ENCODE peak calls at places on chromosomes 3 and 15, in nine cellular contexts. Z is stimulated activated naive B cell treated with anti-CD40 and anti-IgM and Interleukin-4, amounts not matched to agents 10 μg/mL and 1 μg/mL and 100 μg/mL, for 72 hours; S is T-helper 2 cell; A is gastrocnemius medialis; V is neural progenitor cell; T is cardiac fibroblast; C is NCI-H345; F is cerebellar cortex; J is hypothalamus. L is an unnamed sample.

GRCh38 chr3:60610441-60611112 is 640.7 kb downstream of the FHIT start:
- DNase-seq in Z (no peak), S (no peak), A (peak), V (no peak), T (peak), C (no peak), F (peak), J (no peak), L (no peak)

GRCh38 chr3:11818033-11818432 is 28.7 kb downstream of the TAMM41 start:
- DNase-seq in Z (no peak), S (no peak), A (no peak), V (no peak), T (peak), C (no peak), F (no peak), J (no peak), L (no peak)

GRCh38 chr3:31356941-31357340 is 175.8 kb upstream of the STT3B start:
- DNase-seq in Z (no peak), S (no peak), A (peak), V (no peak), T (peak), C (no peak), F (no peak), J (no peak), L (no peak)

GRCh38 chr3:129526121-129526900 is 2.1 kb upstream of the RHO start:
- DNase-seq in Z (peak), S (no peak), A (no peak), V (peak), T (no peak), C (no peak), F (no peak), J (no peak), L (no peak)

GRCh38 chr3:124032351-124032880 is 40.5 kb upstream of the ROPN1 start:
- DNase-seq in Z (no peak), S (no peak), A (peak), V (peak), T (peak), C (peak), F (peak), J (no peak), L (no peak)

GRCh38 chr15:66679657-66680108 is 22.4 kb upstream of the SMAD6 start:
- DNase-seq in Z (no peak), S (no peak), A (no peak), V (peak), T (no peak), C (no peak), F (no peak), J (no peak), L (no peak)

GRCh38 chr3:146968204-146968651 is 363.1 kb upstream of the PLSCR5 start:
- DNase-seq in Z (no peak), S (no peak), A (no peak), V (no peak), T (peak), C (no peak), F (no peak), J (no peak), L (no peak)

GRCh38 chr3:111910806-111911205 is 51.7 kb downstream of the PHLDB2 start:
- DNase-seq in Z (no peak), S (no peak), A (no peak), V (no peak), T (peak), C (no peak), F (no peak), J (no peak), L (no peak)

GRCh38 chr15:68106656-68107055 is 52.5 kb downstream of the PIAS1 start:
- DNase-seq in Z (no peak), S (no peak), A (no peak), V (peak), T (peak), C (no peak), F (no peak), J (no peak), L (no peak)

GRCh38 chr3:42472555-42472954 is 29.9 kb upstream of the VIPR1 start:
- DNase-seq in Z (no peak), S (no peak), A (no peak), V (no peak), T (no peak), C (no peak), F (no peak), J (no peak), L (no peak)

GRCh38 chr15:51336011-51336410 is 2.4 kb downstream of the CYP19A1 start:
- DNase-seq in Z (no peak), S (no peak), A (no peak), V (no peak), T (no peak), C (no peak), F (peak), J (no peak), L (no peak)

GRCh38 chr3:134294302-134294925 is 43.8 kb upstream of the RYK start:
- DNase-seq in Z (peak), S (no peak), A (no peak), V (no peak), T (no peak), C (no peak), F (no peak), J (no peak), L (peak)

GRCh38 chr15:27454281-27455060 is 483.5 kb downstream of the GABRG3 start:
- DNase-seq in Z (no peak), S (no peak), A (no peak), V (no peak), T (peak), C (peak), F (no peak), J (no peak), L (no peak)

GRCh38 chr3:61903931-61904657 is 342.7 kb downstream of the PTPRG start:
- DNase-seq in Z (no peak), S (no peak), A (peak), V (no peak), T (peak), C (peak), F (peak), J (no peak), L (no peak)

GRCh38 chr3:179264456-179264855 is 13.5 kb upstream of the KCNMB3 start:
- DNase-seq in Z (no peak), S (no peak), A (no peak), V (no peak), T (no peak), C (no peak), F (no peak), J (no peak), L (no peak)

GRCh38 chr3:10715886-10716285 is 100.1 kb upstream of the SLC6A11 start:
- DNase-seq in Z (no peak), S (no peak), A (no peak), V (no peak), T (no peak), C (no peak), F (peak), J (no peak), L (no peak)

GRCh38 chr3:97971679-97972567 is at the start of gene RIOX2:
- DNase-seq in Z (peak), S (peak), A (peak), V (peak), T (peak), C (peak), F (peak), J (peak), L (peak)

GRCh38 chr15:62085740-62086139 is 19.0 kb downstream of the C2CD4A start:
- DNase-seq in Z (no peak), S (no peak), A (no peak), V (no peak), T (no peak), C (no peak), F (no peak), J (no peak), L (no peak)